ENCODE peak calls at places on chromosome 20, in ten cellular contexts. W is Panc1, U is mesendoderm, B is SK-N-SH, Y is tibial artery, M is upper lobe of right lung, T is mucosa of descending colon, N is fibroblast of lung, H is MM.1S, Q is lung. P is an unnamed sample.
A peak's percentile ranks its signal among the peaks of the same experiment; 100 is the strongest.

GRCh38 chr20:46544576-46544975 is 5.9 kb downstream of the OCSTAMP start:
- DNase-seq in U (no peak), Y (no peak), T (no peak), W (no peak), H (peak; percentile 45), N (no peak), M (no peak), B (no peak), Q (no peak), P (no peak)

GRCh38 chr20:56808732-56809131 is 179.6 kb downstream of the TFAP2C start:
- DNase-seq in W (no peak), N (no peak), U (no peak), H (no peak), T (peak; percentile 54), Q (no peak), M (no peak), Y (no peak), B (no peak), P (no peak)

GRCh38 chr20:2756056-2756611 is 44.3 kb downstream of the CPXM1 start:
- DNase-seq in Y (no peak), B (peak; percentile 85), U (peak; percentile 72), M (no peak), H (no peak), T (no peak), N (peak; percentile 24), Q (no peak), W (no peak), P (no peak)

GRCh38 chr20:39338977-39339376 is 376.8 kb downstream of the DHX35 start:
- DNase-seq in W (no peak), H (no peak), T (no peak), U (peak; percentile 1), N (peak; percentile 0), M (no peak), Y (peak; percentile 46), B (no peak), Q (no peak), P (no peak)

GRCh38 chr20:46724343-46724959 is 15.0 kb downstream of the SLC2A10 start:
- DNase-seq in H (no peak), B (no peak), Y (no peak), Q (no peak), T (no peak), W (no peak), U (no peak), M (no peak), N (no peak), P (no peak)

GRCh38 chr20:34022154-34022842 is 28.6 kb downstream of the RALY start:
- DNase-seq in N (no peak), H (peak; percentile 58), Q (no peak), U (peak; percentile 63), Y (no peak), M (no peak), T (no peak), B (peak; percentile 66), W (peak; percentile 13), P (no peak)

GRCh38 chr20:8433286-8433685 is 301.2 kb downstream of the PLCB1 start:
- DNase-seq in T (no peak), U (peak; percentile 78), B (no peak), H (no peak), W (no peak), M (no peak), Q (no peak), Y (no peak), N (no peak), P (no peak)

GRCh38 chr20:7843613-7844012 is 96.6 kb downstream of the HAO1 start:
- DNase-seq in N (peak; percentile 25), Q (no peak), Y (peak; percentile 75), H (no peak), W (no peak), M (no peak), U (no peak), B (no peak), T (no peak), P (no peak)

GRCh38 chr20:12928755-12929401 is 79.9 kb upstream of the SPTLC3 start:
- DNase-seq in Y (no peak), N (peak; percentile 93), M (no peak), H (no peak), Q (no peak), T (no peak), U (no peak), B (no peak), W (no peak), P (no peak)

GRCh38 chr20:62120990-62121775 is 1.1 kb upstream of the LSM14B start:
- DNase-seq in Y (peak; percentile 46), B (no peak), Q (no peak), H (no peak), T (peak; percentile 78), N (no peak), W (no peak), M (peak; percentile 85), U (no peak), P (no peak)

GRCh38 chr20:22807646-22808045 is 223.3 kb upstream of the FOXA2 start:
- DNase-seq in U (no peak), Q (no peak), T (no peak), B (peak; percentile 8), M (no peak), W (no peak), Y (no peak), N (no peak), H (no peak), P (no peak)

GRCh38 chr20:57544838-57545564 is 15.9 kb upstream of the PCK1 start:
- DNase-seq in Y (no peak), T (no peak), B (no peak), W (no peak), H (no peak), U (no peak), N (no peak), M (no peak), Q (no peak), P (no peak)

GRCh38 chr20:13884803-13885202 is 100.0 kb downstream of the NDUFAF5 start:
- DNase-seq in T (no peak), Q (no peak), H (no peak), U (no peak), N (no peak), Y (no peak), W (no peak), B (no peak), M (no peak), P (no peak)

GRCh38 chr20:46814366-46815232 is 80.0 kb upstream of the EYA2 start:
- DNase-seq in H (no peak), U (peak; percentile 93), W (peak; percentile 57), B (no peak), M (no peak), Q (no peak), N (peak; percentile 90), Y (no peak), T (no peak), P (no peak)

GRCh38 chr20:14142964-14143627 is 147.8 kb downstream of the MACROD2 start:
- DNase-seq in T (no peak), U (peak; percentile 85), H (no peak), B (peak; percentile 17), Y (no peak), W (no peak), Q (no peak), M (no peak), N (peak; percentile 73), P (no peak)

DNA sequence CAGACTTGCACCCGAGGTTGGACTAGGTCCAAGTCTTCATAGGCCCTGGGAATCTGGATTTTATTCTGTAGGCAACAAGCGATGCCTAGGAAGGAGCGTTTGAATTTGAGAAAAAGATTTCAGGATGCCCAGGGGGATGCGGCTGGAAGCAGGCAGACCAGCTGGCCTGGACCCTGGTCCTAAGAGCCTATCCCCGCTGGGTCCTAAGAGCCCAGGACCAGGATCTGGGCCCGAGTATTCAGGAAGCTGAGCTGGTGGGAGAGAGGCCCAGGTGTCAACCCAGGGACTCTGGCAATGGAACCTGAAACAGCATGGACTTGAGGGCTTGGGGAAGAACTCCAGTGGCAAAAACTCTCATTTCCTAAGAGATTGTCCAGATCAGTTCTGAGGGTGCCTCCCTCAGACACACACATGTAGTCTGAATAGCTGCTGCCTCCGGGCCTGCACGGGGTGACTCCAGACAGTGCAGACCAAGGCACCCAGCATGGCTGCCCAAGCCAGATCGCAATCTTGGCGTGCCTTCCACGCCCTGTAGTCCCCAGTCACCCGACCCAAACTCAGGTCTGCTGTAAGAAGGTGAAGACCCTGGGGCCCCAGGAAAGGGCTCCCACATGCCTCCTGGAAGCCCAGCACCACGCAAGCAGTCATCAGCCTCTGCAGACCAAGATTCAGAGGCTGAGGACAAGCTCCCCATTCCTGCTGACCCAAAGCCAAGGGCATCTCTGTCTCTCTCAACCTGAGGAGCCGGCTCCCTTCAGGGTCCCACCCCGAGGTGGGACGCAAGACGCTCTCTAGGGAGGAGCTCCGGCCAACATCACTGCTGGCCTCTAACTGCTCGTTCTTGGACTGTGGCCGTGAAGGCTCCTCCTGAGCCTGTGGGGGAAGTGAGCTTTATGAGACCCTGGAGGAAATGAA is 34.4 kb downstream of the RRBP1 start:
- DNase-seq in H (no peak), M (peak; percentile 51), T (peak; percentile 26), Q (no peak), B (no peak), W (no peak), N (no peak), Y (no peak), U (no peak), P (no peak)
- H3K4me3 ChIP-seq in H (no peak overlapping the region), M (no peak overlapping the region), T (no peak overlapping the region), Q (no peak overlapping the region), B (no peak overlapping the region), W (no peak overlapping the region), N (no peak overlapping the region), Y (no peak overlapping the region), U (no peak overlapping the region), P (no peak overlapping the region)

DNA sequence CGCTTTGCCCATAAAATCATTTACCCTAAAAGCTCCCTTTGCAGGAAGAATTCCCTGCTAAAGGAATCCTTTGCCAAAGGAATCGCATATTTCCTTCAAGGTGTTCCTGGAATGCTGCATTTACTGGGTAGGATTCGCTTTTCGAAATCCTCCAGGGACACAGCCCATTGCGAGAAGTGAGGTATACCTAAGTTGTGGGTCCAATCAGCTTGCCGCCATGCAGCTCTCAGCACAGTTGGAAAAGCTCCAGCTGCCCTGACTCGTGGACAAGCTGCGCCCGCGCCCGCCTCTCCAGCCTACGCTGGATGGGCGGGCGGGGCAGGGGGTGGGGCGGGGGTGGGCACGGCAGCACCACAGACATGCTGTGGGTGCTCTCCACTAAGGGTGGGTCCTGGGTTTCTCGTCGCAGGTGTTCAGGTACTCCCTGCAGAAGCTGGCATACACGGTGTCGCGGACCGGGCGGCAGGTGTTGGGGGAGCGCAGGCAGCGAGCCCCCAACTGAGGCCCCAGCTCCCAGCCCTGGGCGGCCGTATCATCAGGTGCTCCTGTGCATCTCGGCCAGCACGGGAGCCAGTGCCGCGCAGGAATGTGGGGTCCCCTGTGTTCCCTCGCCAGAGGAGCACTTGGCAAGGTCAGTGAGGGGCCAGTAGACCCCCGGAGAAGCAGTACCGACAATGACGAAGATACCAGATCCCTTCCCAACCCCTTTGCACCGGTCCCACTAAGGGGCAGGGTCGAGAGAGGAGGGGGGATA is 1.4 kb downstream of the NNAT start:
- DNase-seq in N (peak; percentile 67), B (peak; percentile 73), T (peak; percentile 76), W (no peak), M (peak; percentile 88), Q (peak; percentile 87), H (no peak), U (peak; percentile 82), Y (no peak), P (no peak)
- H3K4me1 ChIP-seq in N (peaks cover 17% of the 10 kb centered on the region), B (peaks cover 15% of the 10 kb centered on the region), T (peaks cover 44% of the 10 kb centered on the region), W (peaks cover 7% of the 10 kb centered on the region), M (peaks cover 62% of the 10 kb centered on the region), Q (peaks cover 44% of the 10 kb centered on the region), H (peaks cover 29% of the 10 kb centered on the region), U (peaks cover 16% of the 10 kb centered on the region), Y (peaks cover 59% of the 10 kb centered on the region), P (peaks cover 24% of the 10 kb centered on the region)

GRCh38 chr20:5504061-5504739 is 187.4 kb upstream of the PROKR2 start:
- DNase-seq in T (peak; percentile 81), Y (peak; percentile 57), W (no peak), M (peak; percentile 81), Q (peak; percentile 49), N (peak; percentile 33), H (no peak), U (no peak), B (peak; percentile 85), P (no peak)
- H3K4me3 ChIP-seq in T (peak overlapping the region; percentile 35), Y (peak overlapping the region; percentile 68), W (peak overlapping the region; percentile 25), M (peak overlapping the region; percentile 75), Q (peak overlapping the region; percentile 69), N (peak overlapping the region; percentile 71), H (no peak overlapping the region), U (no peak overlapping the region), B (peak overlapping the region; percentile 55), P (no peak overlapping the region)

GRCh38 chr20:53837126-53837826 is 233.1 kb downstream of the BCAS1 start:
- DNase-seq in H (no peak), Y (no peak), U (no peak), W (no peak), M (no peak), B (no peak), N (no peak), T (peak; percentile 77), Q (no peak), P (no peak)
- H3K4me1 ChIP-seq in H (peaks cover 19% of the 10 kb centered on the region), Y (no peaks in the 10 kb centered on the region), U (no peaks in the 10 kb centered on the region), W (peaks cover 7% of the 10 kb centered on the region), M (peaks cover 5% of the 10 kb centered on the region), B (peaks cover 14% of the 10 kb centered on the region), N (no peaks in the 10 kb centered on the region), T (peaks cover 35% of the 10 kb centered on the region), Q (peaks cover 5% of the 10 kb centered on the region), P (peaks cover 54% of the 10 kb centered on the region)